ENCODE peak calls at places on chromosomes 13 and 19, in five cellular contexts. U is HFFc6, X is H9, V is natural killer cell, K is uterus. T is an unnamed sample.

GRCh38 chr19:46381746-46382345 is 31.5 kb downstream of the CCDC8 start:
- DNase-seq in V (no peak), K (no peak), X (peak; percentile 8), U (no peak), T (no peak)

GRCh38 chr13:97727991-97728390 is 225.5 kb upstream of the IPO5 start:
- DNase-seq in U (no peak), X (no peak), V (no peak), K (no peak), T (no peak)

GRCh38 chr19:38691938-38692457 is 44.5 kb downstream of the ACTN4 start:
- DNase-seq in K (peak; percentile 95), X (no peak), U (peak; percentile 98), V (no peak), T (no peak)

GRCh38 chr19:9847087-9847671 is 12.1 kb downstream of the PIN1 start:
- DNase-seq in U (peak; percentile 95), X (peak; percentile 80), V (no peak), K (peak; percentile 69), T (peak; percentile 78)

GRCh38 chr19:13117772-13118423 is at the start of gene NACC1:
- DNase-seq in V (peak; percentile 86), K (peak; percentile 84), U (peak; percentile 81), X (peak; percentile 93), T (peak; percentile 95)

GRCh38 chr13:95327190-95327589 is 25.9 kb upstream of the ABCC4 start:
- DNase-seq in V (no peak), X (no peak), K (no peak), U (no peak), T (no peak)

GRCh38 chr19:50573741-50574461 is 5.7 kb upstream of the LRRC4B start:
- DNase-seq in X (no peak), K (no peak), V (no peak), U (no peak), T (no peak)

GRCh38 chr19:38218204-38218603 is 5.8 kb downstream of the DPF1 start:
- DNase-seq in V (no peak), U (no peak), K (no peak), X (no peak), T (no peak)

GRCh38 chr19:34504273-34504808 is 22.8 kb downstream of the WTIP start:
- DNase-seq in K (no peak), V (no peak), X (no peak), U (no peak), T (no peak)

GRCh38 chr19:19860756-19861390 is 4.8 kb upstream of the ZNF253 start:
- DNase-seq in V (peak; percentile 30), U (no peak), K (no peak), X (peak; percentile 92), T (peak; percentile 76)

GRCh38 chr19:39031368-39032163 is 783 bp downstream of the FBXO27 start:
- DNase-seq in K (peak; percentile 74), U (no peak), V (peak; percentile 51), X (peak; percentile 100), T (peak; percentile 78)

GRCh38 chr19:15378529-15379082 is 981 bp downstream of the AKAP8 start:
- DNase-seq in K (no peak), U (peak; percentile 29), X (no peak), V (peak; percentile 39), T (peak; percentile 58)

GRCh38 chr19:15452111-15453047 is 2.6 kb upstream of the WIZ start:
- DNase-seq in K (peak; percentile 94), U (no peak), V (no peak), X (peak; percentile 99), T (peak; percentile 91)

GRCh38 chr19:49116544-49116943 is 2.4 kb downstream of the LIN7B start:
- DNase-seq in U (no peak), K (no peak), V (no peak), X (no peak), T (no peak)

GRCh38 chr19:13012690-13013608 is 17.7 kb downstream of the NFIX start:
- DNase-seq in U (peak; percentile 30), V (peak; percentile 40), X (peak; percentile 58), K (peak; percentile 88), T (no peak)

GRCh38 chr19:10602330-10603083 is 15.4 kb upstream of the AP1M2 start:
- DNase-seq in U (peak; percentile 24), X (peak; percentile 86), K (peak; percentile 81), V (peak; percentile 84), T (peak; percentile 92)

GRCh38 chr19:35755550-35756371 is 1.1 kb downstream of the HSPB6 start:
- DNase-seq in U (peak; percentile 80), V (no peak), K (peak; percentile 90), X (peak; percentile 39), T (no peak)

GRCh38 chr13:33224686-33225085 is 60.9 kb downstream of the STARD13 start:
- DNase-seq in V (no peak), K (no peak), U (no peak), X (no peak), T (no peak)

GRCh38 chr13:108086678-108087077 is 128.7 kb downstream of the LIG4 start:
- DNase-seq in V (no peak), K (no peak), X (peak; percentile 39), U (no peak), T (no peak)

DNA sequence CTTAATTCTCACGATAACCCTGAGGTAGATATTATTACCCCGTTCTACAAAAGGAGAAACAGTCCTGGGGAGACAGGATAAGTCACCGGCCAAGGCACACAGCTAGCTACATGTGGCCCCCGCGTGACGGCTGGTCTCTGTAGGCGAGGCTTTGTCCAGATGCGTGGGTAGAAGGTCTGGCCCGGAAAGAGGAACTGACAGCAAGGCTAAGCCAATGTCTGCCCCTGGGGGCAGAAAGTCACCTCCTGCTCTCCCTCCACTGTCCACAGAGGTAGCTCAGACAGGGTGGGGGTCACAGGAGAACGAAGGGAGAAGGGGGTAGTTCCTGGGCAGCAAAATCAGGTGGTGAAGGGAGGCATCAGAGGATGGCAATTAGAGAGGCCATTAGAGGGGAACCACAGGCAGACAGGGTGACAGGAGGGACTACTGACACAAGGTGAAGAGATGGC is 1.8 kb downstream of the APOC4 start:
- DNase-seq in K (no peak), X (no peak), V (no peak), U (no peak), T (no peak)
- TF ChIP-seq CTCF in K (no peak), X (no peak), V (no peak), U (no peak), T (no peak)

DNA sequence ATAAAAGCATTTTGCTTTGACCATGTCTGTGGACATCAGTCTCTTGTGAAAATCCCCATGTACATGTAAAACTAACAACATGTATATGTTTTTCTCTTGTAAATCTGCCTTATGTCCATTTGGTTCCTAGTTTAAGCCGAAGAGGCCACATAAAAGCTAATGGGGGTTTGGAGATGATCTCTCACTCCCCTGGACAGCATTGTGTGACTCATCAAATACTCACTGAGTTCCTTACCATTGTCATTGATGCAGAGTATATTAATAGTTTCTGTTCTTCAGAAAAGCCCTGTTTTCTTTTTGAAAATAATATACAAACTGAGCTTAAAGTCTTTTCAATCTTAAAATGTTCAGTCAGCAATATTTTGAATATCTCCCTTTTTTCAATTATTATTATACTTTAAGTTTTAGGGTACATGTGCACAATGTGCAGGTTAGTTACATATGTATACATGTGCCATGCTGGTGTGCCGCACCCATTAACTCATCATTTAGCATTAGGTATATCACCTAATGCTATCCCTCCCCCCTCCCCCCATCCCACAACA is 536.7 kb upstream of the HTR2A start:
- DNase-seq in X (no peak), V (no peak), U (peak; percentile 20), K (no peak), T (no peak)
- TF ChIP-seq CTCF in X (no peak), V (no peak), U (no peak), K (no peak), T (no peak)

GRCh38 chr13:79663977-79664636 is 183.2 kb downstream of the NDFIP2 start:
- DNase-seq in V (no peak), U (no peak), X (no peak), K (no peak), T (no peak)

GRCh38 chr13:79662882-79663281 is 181.9 kb downstream of the NDFIP2 start:
- DNase-seq in K (no peak), U (no peak), V (no peak), X (no peak), T (no peak)

GRCh38 chr13:79660361-79660760 is 179.4 kb downstream of the NDFIP2 start:
- DNase-seq in X (no peak), U (no peak), V (no peak), K (no peak), T (no peak)

GRCh38 chr13:79659161-79659560 is 178.2 kb downstream of the NDFIP2 start:
- DNase-seq in V (no peak), X (no peak), K (no peak), U (no peak), T (no peak)

GRCh38 chr13:79663420-79663819 is 182.5 kb downstream of the NDFIP2 start:
- DNase-seq in V (no peak), X (no peak), K (no peak), U (no peak), T (no peak)
- TF ChIP-seq CTCF in V (no peak), X (no peak), K (no peak), U (no peak), T (no peak)

DNA sequence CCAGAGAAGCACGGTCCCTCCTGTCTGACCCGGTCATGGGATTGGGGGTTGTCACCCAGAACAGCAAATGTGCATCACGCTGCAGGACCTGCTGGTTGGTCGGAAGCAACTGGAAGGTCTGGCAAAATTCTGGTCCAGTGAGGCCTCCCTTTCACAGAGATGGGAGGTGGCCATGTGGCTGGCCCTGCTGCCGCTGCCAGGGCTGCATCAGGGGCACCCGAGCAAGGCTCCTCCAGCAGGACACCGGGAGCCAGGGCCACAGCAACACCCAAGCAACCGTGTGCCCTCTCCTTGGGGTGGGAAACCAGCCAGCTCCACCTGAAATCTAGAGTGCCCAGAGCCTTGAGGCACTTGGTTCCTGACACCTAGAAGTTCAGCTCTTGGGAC is 11.5 kb upstream of the GAS6 start:
- DNase-seq in X (no peak), K (no peak), U (no peak), V (no peak), T (no peak)
- TF ChIP-seq CTCF in X (no peak), K (no peak), U (no peak), V (no peak), T (no peak)

GRCh38 chr13:113457510-113457909 is 4.2 kb upstream of the ADPRHL1 start:
- DNase-seq in K (no peak), X (no peak), V (no peak), U (no peak), T (no peak)
- TF ChIP-seq CTCF in K (no peak), X (peak; percentile 45), V (no peak), U (no peak), T (no peak)

GRCh38 chr19:1512671-1513491 is at the start of gene ADAMTSL5:
- DNase-seq in V (no peak), U (peak; percentile 18), K (peak; percentile 69), X (peak; percentile 58), T (no peak)
- TF ChIP-seq CTCF in V (no peak), U (no peak), K (no peak), X (no peak), T (no peak)

GRCh38 chr13:85812282-85812681 is 13.1 kb upstream of the SLITRK6 start:
- DNase-seq in V (no peak), U (no peak), X (no peak), K (no peak), T (no peak)

GRCh38 chr13:85819513-85819912 is 20.3 kb upstream of the SLITRK6 start:
- DNase-seq in U (no peak), V (no peak), X (no peak), K (no peak), T (no peak)

GRCh38 chr13:85816413-85816812 is 17.2 kb upstream of the SLITRK6 start:
- DNase-seq in K (no peak), V (no peak), X (no peak), U (no peak), T (no peak)
- TF ChIP-seq CTCF in K (no peak), V (no peak), X (no peak), U (peak; percentile 63), T (no peak)

T was measured in glutamatergic neuron.